ENCODE peak calls at places on chromosomes 2 and 18, in four cellular contexts. V, W, J and B are unnamed samples.

GRCh38 chr2:98691307-98691706 is 39.6 kb downstream of the MGAT4A start:
- DNase-seq in V (no peak), W (no peak), J (no peak), B (no peak)

GRCh38 chr18:70520867-70521266 is 232.0 kb downstream of the SOCS6 start:
- DNase-seq in V (no peak), W (no peak), J (no peak), B (no peak)

GRCh38 chr2:104871566-104872033 is 17.7 kb downstream of the POU3F3 start:
- DNase-seq in V (no peak), W (no peak), J (no peak), B (no peak)

GRCh38 chr2:211816739-211817138 is 721.9 kb downstream of the ERBB4 start:
- DNase-seq in V (no peak), W (no peak), J (no peak), B (no peak)

GRCh38 chr2:207046642-207047213 is 107.4 kb downstream of the CPO start:
- DNase-seq in V (peak), W (no peak), J (peak), B (peak)

GRCh38 chr18:57437433-57437781 is 2.2 kb downstream of the ONECUT2 start:
- DNase-seq in V (no peak), W (no peak), J (no peak), B (no peak)

GRCh38 chr18:57439985-57440330 is 4.8 kb downstream of the ONECUT2 start:
- DNase-seq in V (no peak), W (no peak), J (no peak), B (no peak)

GRCh38 chr2:226208726-226209125 is 590.9 kb downstream of the IRS1 start:
- DNase-seq in V (no peak), W (no peak), J (no peak), B (no peak)

GRCh38 chr18:63082661-63083531 is 236.7 kb downstream of the BCL2 start:
- DNase-seq in V (no peak), W (no peak), J (no peak), B (no peak)

GRCh38 chr2:10398496-10398895 is 49.6 kb downstream of the ODC1 start:
- DNase-seq in V (no peak), W (no peak), J (no peak), B (no peak)

GRCh38 chr2:187138240-187138639 is 289.3 kb upstream of the ZSWIM2 start:
- DNase-seq in V (peak), W (no peak), J (peak), B (peak)